ENCODE peak calls at places on chromosomes 11 and 22, in six cellular contexts. C is AG10803, P is NB4, R is esophagus squamous epithelium, X is HCT116, G is endothelial cell. V is an unnamed sample.

GRCh38 chr22:30253205-30253852 is 6.8 kb upstream of the LIF start:
- DNase-seq in C (no peak), P (peak), R (no peak), X (no peak), G (no peak), V (no peak)

GRCh38 chr11:133706925-133707794 is 138.2 kb downstream of the SPATA19 start:
- DNase-seq in C (no peak), P (no peak), R (no peak), X (no peak), G (no peak), V (no peak)

GRCh38 chr11:11787305-11788066 is 54.3 kb upstream of the USP47 start:
- DNase-seq in C (peak), P (peak), R (peak), X (peak), G (peak), V (peak)

GRCh38 chr11:20668844-20669832 is at the start of gene NELL1:
- DNase-seq in C (no peak), P (no peak), R (no peak), X (no peak), G (peak), V (peak)

GRCh38 chr11:2580061-2580421 is 119.8 kb downstream of the KCNQ1OT1 start:
- DNase-seq in C (no peak), P (no peak), R (no peak), X (no peak), G (no peak), V (peak)

GRCh38 chr11:28793282-28793738 is 685.1 kb downstream of the METTL15 start:
- DNase-seq in C (no peak), P (no peak), R (no peak), X (no peak), G (no peak), V (no peak)

GRCh38 chr11:80502511-80502910 is 1061.7 kb upstream of the TENM4 start:
- DNase-seq in C (no peak), P (no peak), R (no peak), X (no peak), G (no peak), V (no peak)

GRCh38 chr11:86748296-86748695 is 52.0 kb upstream of the PRSS23 start:
- DNase-seq in C (peak), P (no peak), R (no peak), X (no peak), G (no peak), V (no peak)

GRCh38 chr11:65386307-65387081 is at the start of gene FRMD8:
- DNase-seq in C (peak), P (peak), R (peak), X (peak), G (peak), V (peak)

DNA sequence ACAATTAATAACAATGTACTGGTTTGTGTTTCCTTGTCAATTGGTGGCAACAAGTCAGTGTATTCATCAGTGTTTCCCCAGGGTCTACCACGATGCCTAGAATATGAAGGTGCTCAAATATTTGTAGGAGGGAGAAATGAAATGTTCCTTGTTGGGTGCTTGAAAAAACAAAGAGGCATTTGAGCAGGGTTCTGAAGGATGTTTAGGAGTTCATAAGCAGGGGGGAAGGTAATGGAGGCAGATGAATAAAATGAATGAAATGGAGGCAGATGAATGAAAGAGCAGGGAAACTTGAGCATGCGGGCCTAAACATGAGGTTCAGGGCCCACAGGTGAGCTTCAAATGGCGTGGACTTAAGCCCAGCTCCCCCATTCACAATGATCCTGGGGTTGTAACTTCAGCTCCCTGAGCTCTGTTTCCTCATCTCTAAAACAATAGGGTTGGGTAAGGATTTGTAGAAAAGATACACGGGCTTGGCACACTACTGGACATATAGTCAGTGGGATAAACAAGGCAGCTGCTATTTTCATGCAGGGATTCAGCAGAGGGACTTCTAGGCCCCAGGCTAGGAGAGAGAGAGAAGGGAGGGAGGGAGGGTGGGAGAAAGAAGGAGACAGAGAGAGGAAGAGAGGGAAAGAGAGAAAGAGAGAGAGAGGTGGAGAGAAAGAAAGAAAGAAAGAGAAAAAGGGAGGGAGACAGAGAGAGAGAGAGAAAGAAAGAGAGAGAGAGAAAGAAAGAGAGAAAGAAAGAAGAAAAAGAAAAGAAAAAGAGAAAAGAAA is 73.7 kb downstream of the MN1 start:
- DNase-seq in C (no peak), P (no peak), R (no peak), X (no peak), G (no peak), V (no peak)
- TF ChIP-seq CTCF in C (no peak), P (no peak), R (no peak), X (no peak), G (no peak), V (no peak)

DNA sequence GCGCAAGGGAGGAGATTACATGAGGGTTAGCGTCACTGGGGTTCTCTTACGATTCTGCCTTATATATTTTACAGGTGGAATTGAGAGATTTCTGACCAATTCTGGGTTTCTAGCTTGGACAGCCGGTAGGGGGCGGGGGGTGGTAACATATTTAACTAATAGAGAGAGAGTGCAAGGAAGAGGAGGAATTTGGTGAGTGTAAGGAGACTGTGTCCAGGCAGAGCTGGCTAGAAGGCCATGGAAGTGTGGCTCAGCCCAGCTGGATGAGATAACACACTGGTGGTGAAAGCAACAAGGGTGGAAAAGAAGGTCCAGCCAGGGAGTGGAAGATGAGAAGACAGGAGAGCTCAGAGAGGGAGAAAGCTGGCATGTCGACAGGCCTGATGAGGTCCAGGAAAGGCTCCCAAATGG is 56.5 kb downstream of the ST3GAL4 start:
- DNase-seq in C (peak), P (no peak), R (no peak), X (no peak), G (no peak), V (no peak)
- TF ChIP-seq CTCF in C (peak), P (no peak), R (no peak), X (no peak), G (no peak), V (peak)

GRCh38 chr22:41524283-41524682 is 20.0 kb downstream of the POLR3H start:
- DNase-seq in C (peak), P (no peak), R (no peak), X (no peak), G (no peak), V (no peak)

GRCh38 chr22:41524809-41525449 is 19.3 kb downstream of the POLR3H start:
- DNase-seq in C (no peak), P (peak), R (no peak), X (no peak), G (no peak), V (no peak)

GRCh38 chr22:41522813-41523212 is 21.5 kb downstream of the POLR3H start:
- DNase-seq in C (no peak), P (no peak), R (no peak), X (no peak), G (no peak), V (no peak)

GRCh38 chr22:41525450-41526225 is 18.6 kb downstream of the POLR3H start:
- DNase-seq in C (no peak), P (no peak), R (no peak), X (no peak), G (no peak), V (no peak)

GRCh38 chr22:41523464-41524221 is 20.6 kb downstream of the POLR3H start:
- DNase-seq in C (peak), P (no peak), R (no peak), X (no peak), G (no peak), V (no peak)
- TF ChIP-seq CTCF in C (no peak), P (peak), R (no peak), X (no peak), G (no peak), V (no peak)

DNA sequence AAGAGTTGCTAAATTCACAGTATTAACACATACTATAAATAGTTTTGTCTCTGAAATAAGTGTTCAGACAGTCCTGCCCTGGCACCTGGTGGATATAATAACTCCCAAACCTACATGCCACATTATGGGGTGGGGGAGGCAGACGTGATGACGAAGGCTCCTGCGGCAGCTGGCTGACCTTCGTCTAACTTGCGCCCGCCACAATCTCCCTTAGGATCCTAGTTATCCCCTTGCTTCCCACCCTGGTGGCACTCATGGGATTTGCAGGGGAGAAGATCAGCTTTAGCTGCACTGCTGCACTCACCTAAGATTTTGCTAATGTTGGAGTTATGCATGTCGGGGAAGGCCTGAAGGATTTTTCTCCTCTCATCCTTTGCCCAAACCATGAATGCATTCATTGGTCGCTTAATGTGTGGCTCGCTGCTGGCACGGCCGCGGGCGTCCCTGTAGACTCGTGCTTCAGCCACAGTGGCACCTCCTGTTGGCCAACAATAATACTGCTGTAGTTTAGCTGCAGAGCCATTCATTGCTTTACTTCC is 367.6 kb downstream of the SOX6 start:
- DNase-seq in C (no peak), P (peak), R (no peak), X (peak), G (peak), V (peak)
- TF ChIP-seq CTCF in C (peak), P (no peak), R (peak), X (peak), G (peak), V (peak)

GRCh38 chr11:27184458-27185312 is 144.1 kb downstream of the BBOX1 start:
- DNase-seq in C (peak), P (peak), R (no peak), X (no peak), G (no peak), V (no peak)
- TF ChIP-seq CTCF in C (no peak), P (no peak), R (no peak), X (no peak), G (no peak), V (no peak)